ENCODE peak calls at places on chromosomes 11 and 22, in seven cellular contexts. Y is HepG2; V is CD4-positive, alpha-beta memory T cell; F is uterus; R is cardiac muscle cell; B is fibroblast of lung; M is HCT116. K is an unnamed sample. For H3K4me1, the result is how much of the 10 kb centered on the place peaks cover.

GRCh38 chr11:75868990-75869389 is 54.0 kb downstream of the UVRAG start:
- DNase-seq in Y (no peak), V (no peak), F (no peak), R (no peak), B (no peak), M (no peak), K (peak)

GRCh38 chr22:50677493-50678217 is 5.0 kb downstream of the SHANK3 start:
- DNase-seq in Y (no peak), V (no peak), F (no peak), R (no peak), B (no peak), M (no peak), K (no peak)

GRCh38 chr22:49977578-49977977 is 17.0 kb downstream of the PIM3 start:
- DNase-seq in Y (no peak), V (no peak), F (no peak), R (no peak), B (no peak), M (no peak), K (no peak)

GRCh38 chr11:102666331-102666957 is 39.1 kb downstream of the MMP27 start:
- DNase-seq in Y (peak), V (peak), F (no peak), R (peak), B (peak), M (peak), K (peak)

GRCh38 chr11:57321996-57322880 is 2.5 kb downstream of the TNKS1BP1 start:
- DNase-seq in Y (peak), V (no peak), F (peak), R (peak), B (peak), M (peak), K (peak)

GRCh38 chr11:63549411-63549810 is 12.8 kb downstream of the PLAAT4 start:
- DNase-seq in Y (no peak), V (no peak), F (no peak), R (no peak), B (no peak), M (no peak), K (no peak)

GRCh38 chr11:3732671-3733070 is 61.5 kb upstream of the CHRNA10 start:
- DNase-seq in Y (peak), V (no peak), F (no peak), R (peak), B (no peak), M (no peak), K (no peak)

GRCh38 chr11:1516273-1517067 is 29.9 kb upstream of the MOB2 start:
- DNase-seq in Y (no peak), V (peak), F (no peak), R (no peak), B (no peak), M (no peak), K (no peak)

GRCh38 chr11:105377870-105378269 is 232.0 kb upstream of the GRIA4 start:
- DNase-seq in Y (no peak), V (no peak), F (no peak), R (no peak), B (no peak), M (no peak), K (no peak)

GRCh38 chr11:85694385-85694980 is 8.5 kb upstream of the CCDC89 start:
- DNase-seq in Y (peak), V (peak), F (no peak), R (peak), B (peak), M (peak), K (peak)

GRCh38 chr22:33788927-33789326 is 131.3 kb downstream of the LARGE1 start:
- DNase-seq in Y (no peak), V (no peak), F (no peak), R (no peak), B (no peak), M (no peak), K (no peak)

GRCh38 chr11:29200776-29201574 is 815.9 kb downstream of the KCNA4 start:
- DNase-seq in Y (no peak), V (no peak), F (no peak), R (no peak), B (no peak), M (no peak), K (peak)

GRCh38 chr11:83715927-83716525 is 429.9 kb upstream of the CCDC90B start:
- DNase-seq in Y (no peak), V (no peak), F (peak), R (no peak), B (no peak), M (no peak), K (no peak)

GRCh38 chr11:76380161-76380976 is 563 bp downstream of the THAP12 start:
- DNase-seq in Y (no peak), V (peak), F (no peak), R (peak), B (peak), M (no peak), K (peak)

GRCh38 chr11:130510407-130511006 is 62.1 kb downstream of the ADAMTS15 start:
- DNase-seq in Y (no peak), V (no peak), F (no peak), R (peak), B (peak), M (no peak), K (no peak)

GRCh38 chr11:44861829-44862545 is 88.7 kb downstream of the TP53I11 start:
- DNase-seq in Y (peak), V (peak), F (peak), R (peak), B (peak), M (peak), K (peak)

GRCh38 chr11:66277475-66278391 is at the start of gene CNIH2:
- DNase-seq in Y (no peak), V (peak), F (peak), R (peak), B (no peak), M (no peak), K (peak)

GRCh38 chr11:126834149-126834548 is 166.4 kb downstream of the KIRREL3 start:
- DNase-seq in Y (no peak), V (no peak), F (no peak), R (peak), B (peak), M (no peak), K (no peak)

GRCh38 chr22:18985761-18986160 is 49.7 kb upstream of the PRODH start:
- DNase-seq in Y (no peak), V (no peak), F (no peak), R (no peak), B (no peak), M (no peak), K (no peak)

GRCh38 chr11:21711341-21711740 is 481.5 kb upstream of the ANO5 start:
- DNase-seq in Y (no peak), V (no peak), F (no peak), R (no peak), B (no peak), M (no peak), K (no peak)

GRCh38 chr11:20873054-20873453 is 203.7 kb downstream of the NELL1 start:
- DNase-seq in Y (peak), V (no peak), F (no peak), R (peak), B (no peak), M (no peak), K (peak)

GRCh38 chr11:63822438-63822837 is 9.2 kb downstream of the SPINDOC start:
- DNase-seq in Y (no peak), V (no peak), F (no peak), R (no peak), B (no peak), M (no peak), K (no peak)

GRCh38 chr11:11525283-11525682 is 96.5 kb downstream of the GALNT18 start:
- DNase-seq in Y (no peak), V (no peak), F (no peak), R (no peak), B (no peak), M (no peak), K (peak)

GRCh38 chr11:35540526-35540925 is 15.1 kb upstream of the PAMR1 start:
- DNase-seq in Y (no peak), V (no peak), F (no peak), R (peak), B (peak), M (no peak), K (no peak)

GRCh38 chr11:122853971-122854446 is 15.7 kb downstream of the CRTAM start:
- DNase-seq in Y (peak), V (peak), F (peak), R (peak), B (peak), M (peak), K (peak)

GRCh38 chr11:2091786-2092463 is 47.3 kb downstream of the IGF2 start:
- DNase-seq in Y (no peak), V (no peak), F (no peak), R (no peak), B (no peak), M (no peak), K (no peak)

GRCh38 chr11:114061053-114062049 is 1.8 kb downstream of the ZBTB16 start:
- DNase-seq in Y (no peak), V (no peak), F (no peak), R (peak), B (peak), M (no peak), K (peak)

GRCh38 chr11:130599073-130599654 is 150.7 kb downstream of the ADAMTS15 start:
- DNase-seq in Y (no peak), V (no peak), F (peak), R (peak), B (peak), M (no peak), K (no peak)

GRCh38 chr11:134142536-134142935 is 73.7 kb downstream of the JAM3 start:
- DNase-seq in Y (no peak), V (no peak), F (no peak), R (peak), B (peak), M (no peak), K (no peak)

GRCh38 chr22:50584106-50585096 is 1.8 kb upstream of the CHKB start:
- DNase-seq in Y (peak), V (no peak), F (no peak), R (no peak), B (no peak), M (no peak), K (no peak)

GRCh38 chr11:86743223-86744118 is 56.9 kb upstream of the PRSS23 start:
- DNase-seq in Y (peak), V (no peak), F (peak), R (peak), B (peak), M (peak), K (peak)

GRCh38 chr11:110564676-110565343 is 135.1 kb downstream of the FDX1 start:
- DNase-seq in Y (no peak), V (no peak), F (no peak), R (no peak), B (no peak), M (no peak), K (no peak)
- H3K4me3 ChIP-seq in Y (no peak), V (no peak), F (no peak), R (no peak), B (no peak), M (no peak), K (no peak)

GRCh38 chr22:31586137-31586920 is 75.7 kb downstream of the PISD start:
- DNase-seq in Y (peak), V (no peak), F (no peak), R (peak), B (peak), M (no peak), K (no peak)
- H3K4me1 ChIP-seq in Y (half or more), V (half or more), F (under half), R (under half), B (under half), M (under half), K (under half)

GRCh38 chr11:47593492-47593933 is 698 bp downstream of the C1QTNF4 start:
- DNase-seq in Y (no peak), V (no peak), F (no peak), R (no peak), B (no peak), M (no peak), K (no peak)
- H3K4me3 ChIP-seq in Y (peak), V (no peak), F (no peak), R (peak), B (peak), M (no peak), K (no peak)

GRCh38 chr22:38271927-38272372 is 860 bp downstream of the TMEM184B start:
- DNase-seq in Y (no peak), V (peak), F (no peak), R (no peak), B (no peak), M (no peak), K (peak)
- H3K4me1 ChIP-seq in Y (half or more), V (half or more), F (under half), R (under half), B (under half), M (under half), K (under half)

GRCh38 chr22:31104869-31105268 is 2.5 kb downstream of the SELENOM start:
- DNase-seq in Y (no peak), V (peak), F (peak), R (no peak), B (no peak), M (no peak), K (no peak)
- H3K4me3 ChIP-seq in Y (no peak), V (no peak), F (peak), R (no peak), B (no peak), M (no peak), K (no peak)

GRCh38 chr11:117931331-117931950 is 2.2 kb upstream of the TMPRSS13 start:
- DNase-seq in Y (no peak), V (no peak), F (no peak), R (no peak), B (no peak), M (no peak), K (no peak)

GRCh38 chr11:117930668-117931330 is 1.6 kb upstream of the TMPRSS13 start:
- DNase-seq in Y (no peak), V (peak), F (no peak), R (no peak), B (no peak), M (no peak), K (no peak)

GRCh38 chr11:117930208-117930570 is 987 bp upstream of the TMPRSS13 start:
- DNase-seq in Y (no peak), V (no peak), F (no peak), R (no peak), B (no peak), M (no peak), K (no peak)

GRCh38 chr11:117928818-117929567 is at the start of gene TMPRSS13:
- DNase-seq in Y (no peak), V (no peak), F (no peak), R (no peak), B (no peak), M (no peak), K (no peak)

GRCh38 chr11:117929568-117930207 is 486 bp upstream of the TMPRSS13 start:
- DNase-seq in Y (no peak), V (no peak), F (no peak), R (no peak), B (no peak), M (no peak), K (no peak)
- H3K4me1 ChIP-seq in Y (under half), V (under half), F (under half), R (under half), B (under half), M (under half), K (under half)

GRCh38 chr22:39245130-39246039 is 603 bp upstream of the PDGFB start:
- DNase-seq in Y (no peak), V (no peak), F (no peak), R (no peak), B (no peak), M (no peak), K (no peak)
- H3K4me3 ChIP-seq in Y (no peak), V (no peak), F (peak), R (peak), B (no peak), M (peak), K (no peak)

DNA sequence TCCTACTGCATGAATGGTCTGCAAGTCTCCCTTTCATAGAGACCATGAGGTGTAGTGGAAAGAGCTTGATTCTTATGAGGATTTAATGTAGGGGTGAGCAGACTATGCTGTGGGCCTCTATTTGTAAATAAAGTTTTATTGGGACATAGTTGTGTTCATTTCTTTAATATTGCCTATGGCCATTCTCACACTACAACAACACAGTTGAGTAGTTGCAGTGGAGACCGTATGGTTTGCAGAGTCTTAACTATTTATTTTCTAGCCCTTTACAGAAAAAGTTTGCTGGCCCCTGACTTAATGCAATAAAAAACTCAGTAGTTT is 106.2 kb downstream of the ATXN10 start:
- DNase-seq in Y (no peak), V (no peak), F (no peak), R (no peak), B (no peak), M (no peak), K (no peak)
- H3K4me1 ChIP-seq in Y (under half), V (under half), F (under half), R (under half), B (under half), M (under half), K (under half)

GRCh38 chr11:5624489-5625278 is at the start of gene TRIM34:
- DNase-seq in Y (no peak), V (peak), F (peak), R (peak), B (peak), M (no peak), K (peak)

GRCh38 chr11:5621580-5621979 is 3.2 kb upstream of the TRIM34 start:
- DNase-seq in Y (no peak), V (no peak), F (no peak), R (no peak), B (no peak), M (no peak), K (no peak)

GRCh38 chr11:5618807-5619206 is 6.0 kb upstream of the TRIM34 start:
- DNase-seq in Y (peak), V (no peak), F (no peak), R (peak), B (peak), M (no peak), K (no peak)

GRCh38 chr11:5622802-5623201 is 2.0 kb upstream of the TRIM34 start:
- DNase-seq in Y (peak), V (no peak), F (no peak), R (no peak), B (no peak), M (no peak), K (peak)

GRCh38 chr11:5620606-5621521 is 3.9 kb upstream of the TRIM34 start:
- DNase-seq in Y (peak), V (no peak), F (no peak), R (peak), B (peak), M (no peak), K (peak)
- H3K4me3 ChIP-seq in Y (no peak), V (no peak), F (no peak), R (no peak), B (peak), M (no peak), K (no peak)